ENCODE peak calls at places on chromosome 20, in four cellular contexts. W is BE2C, G is AG04449, J is PC-3. F is an unnamed sample.

GRCh38 chr20:33650111-33650752 is 11.9 kb upstream of the C20orf144 start:
- DNase-seq in W (no peak), G (no peak), J (no peak), F (no peak)

GRCh38 chr20:38214256-38214870 is 46.2 kb downstream of the KIAA1755 start:
- DNase-seq in W (no peak), G (no peak), J (no peak), F (no peak)

GRCh38 chr20:37131486-37131885 is 35.7 kb upstream of the RBL1 start:
- DNase-seq in W (no peak), G (no peak), J (no peak), F (no peak)

GRCh38 chr20:1567392-1568165 is 10.1 kb upstream of the SIRPD start:
- DNase-seq in W (no peak), G (no peak), J (peak), F (no peak)

GRCh38 chr20:6231551-6231950 is 108.7 kb upstream of the FERMT1 start:
- DNase-seq in W (no peak), G (no peak), J (peak), F (no peak)

GRCh38 chr20:10648651-10649050 is 25.1 kb downstream of the JAG1 start:
- DNase-seq in W (no peak), G (peak), J (no peak), F (no peak)

GRCh38 chr20:23419995-23420901 is 1.0 kb downstream of the NAPB start:
- DNase-seq in W (peak), G (no peak), J (peak), F (peak)

GRCh38 chr20:14957416-14957815 is 620.0 kb upstream of the FLRT3 start:
- DNase-seq in W (peak), G (no peak), J (no peak), F (peak)

GRCh38 chr20:22339091-22339881 is 245.1 kb downstream of the FOXA2 start:
- DNase-seq in W (peak), G (no peak), J (peak), F (peak)

GRCh38 chr20:43028470-43028869 is 161.2 kb downstream of the PTPRT start:
- DNase-seq in W (no peak), G (no peak), J (no peak), F (no peak)

GRCh38 chr20:2599265-2600060 is 53.0 kb upstream of the NOP56 start:
- DNase-seq in W (no peak), G (no peak), J (no peak), F (no peak)

GRCh38 chr20:4153251-4153650 is 137.9 kb upstream of the RNF24 start:
- DNase-seq in W (no peak), G (no peak), J (peak), F (no peak)

GRCh38 chr20:23152308-23152892 is 66.3 kb upstream of the CD93 start:
- DNase-seq in W (no peak), G (peak), J (no peak), F (peak)

GRCh38 chr20:41363601-41364000 is 3.0 kb downstream of the EMILIN3 start:
- DNase-seq in W (no peak), G (no peak), J (no peak), F (no peak)

GRCh38 chr20:32437391-32438074 is 79.4 kb downstream of the ASXL1 start:
- DNase-seq in W (no peak), G (no peak), J (peak), F (peak)

GRCh38 chr20:4043801-4044200 is 28.4 kb upstream of the RNF24 start:
- DNase-seq in W (no peak), G (no peak), J (peak), F (no peak)

GRCh38 chr20:10739575-10739974 is 65.8 kb upstream of the JAG1 start:
- DNase-seq in W (no peak), G (no peak), J (no peak), F (no peak)

GRCh38 chr20:44187054-44187762 is at the start of gene JPH2:
- DNase-seq in W (peak), G (no peak), J (peak), F (no peak)

GRCh38 chr20:45402946-45403345 is 5.1 kb upstream of the DBNDD2 start:
- DNase-seq in W (no peak), G (no peak), J (peak), F (no peak)

GRCh38 chr20:49838546-49838945 is 25.9 kb downstream of the SLC9A8 start:
- DNase-seq in W (no peak), G (no peak), J (no peak), F (no peak)

GRCh38 chr20:48405909-48406308 is 421.9 kb downstream of the PREX1 start:
- DNase-seq in W (peak), G (no peak), J (no peak), F (no peak)

GRCh38 chr20:21513181-21513663 is 642 bp downstream of the NKX2-2 start:
- DNase-seq in W (no peak), G (no peak), J (no peak), F (no peak)

GRCh38 chr20:63856111-63856511 is 5.2 kb upstream of the ABHD16B start:
- DNase-seq in W (no peak), G (no peak), J (no peak), F (no peak)

GRCh38 chr20:43914697-43915208 is at the start of gene TOX2:
- DNase-seq in W (peak), G (no peak), J (no peak), F (peak)

GRCh38 chr20:63765082-63765873 is 25.7 kb downstream of the SLC2A4RG start:
- DNase-seq in W (no peak), G (no peak), J (no peak), F (no peak)

GRCh38 chr20:49916146-49917002 is 1.0 kb upstream of the SPATA2 start:
- DNase-seq in W (peak), G (no peak), J (peak), F (peak)

GRCh38 chr20:44593721-44594120 is 11.3 kb downstream of the PKIG start:
- DNase-seq in W (no peak), G (no peak), J (peak), F (no peak)

GRCh38 chr20:50317116-50317515 is 126.5 kb downstream of the CEBPB start:
- DNase-seq in W (no peak), G (no peak), J (no peak), F (no peak)

GRCh38 chr20:4216142-4216735 is 200.9 kb upstream of the RNF24 start:
- DNase-seq in W (no peak), G (peak), J (no peak), F (no peak)

GRCh38 chr20:23161244-23161875 is 75.2 kb upstream of the CD93 start:
- DNase-seq in W (no peak), G (no peak), J (no peak), F (no peak)

GRCh38 chr20:62267543-62267942 is 29.2 kb downstream of the OSBPL2 start:
- DNase-seq in W (no peak), G (no peak), J (no peak), F (no peak)

GRCh38 chr20:5862703-5863039 is 87.7 kb downstream of the TRMT6 start:
- DNase-seq in W (no peak), G (no peak), J (no peak), F (no peak)

GRCh38 chr20:55273149-55273548 is 732.2 kb downstream of the CBLN4 start:
- DNase-seq in W (no peak), G (no peak), J (no peak), F (no peak)